ENCODE peak calls at places on chromosomes 4 and X, in eight cellular contexts. One of them, this sample, is unnamed.

GRCh38 chrX:1491851-1492349 is 39.2 kb upstream of the ASMTL start:
- DNase-seq in lower leg skin: no peak
- DNase-seq in A549: peak; percentile 68
- DNase-seq in HCT116: peak; percentile 66
- DNase-seq in IMR-90: no peak
- DNase-seq in ovary: no peak
- DNase-seq in tibial nerve: no peak
- DNase-seq in body of pancreas: no peak
- DNase-seq in this sample: no peak

GRCh38 chrX:118337687-118338086 is 8.2 kb upstream of the WDR44 start:
- DNase-seq in lower leg skin: no peak
- DNase-seq in A549: no peak
- DNase-seq in HCT116: no peak
- DNase-seq in IMR-90: no peak
- DNase-seq in ovary: no peak
- DNase-seq in tibial nerve: no peak
- DNase-seq in body of pancreas: no peak
- DNase-seq in this sample: no peak

GRCh38 chr4:86934772-86935498 is at the start of gene AFF1:
- DNase-seq in lower leg skin: peak; percentile 91
- DNase-seq in A549: peak; percentile 93
- DNase-seq in HCT116: peak; percentile 82
- DNase-seq in IMR-90: peak; percentile 79
- DNase-seq in ovary: peak; percentile 87
- DNase-seq in tibial nerve: peak; percentile 71
- DNase-seq in body of pancreas: peak; percentile 96
- DNase-seq in this sample: peak; percentile 51

GRCh38 chr4:95507147-95507546 is 41.6 kb downstream of the UNC5C start:
- DNase-seq in lower leg skin: no peak
- DNase-seq in A549: no peak
- DNase-seq in HCT116: no peak
- DNase-seq in IMR-90: no peak
- DNase-seq in ovary: no peak
- DNase-seq in tibial nerve: no peak
- DNase-seq in body of pancreas: no peak
- DNase-seq in this sample: no peak

GRCh38 chrX:39613997-39614679 is 483.6 kb downstream of the BCOR start:
- DNase-seq in lower leg skin: no peak
- DNase-seq in A549: no peak
- DNase-seq in HCT116: no peak
- DNase-seq in IMR-90: no peak
- DNase-seq in ovary: no peak
- DNase-seq in tibial nerve: no peak
- DNase-seq in body of pancreas: peak; percentile 25
- DNase-seq in this sample: no peak

GRCh38 chr4:56130609-56131150 is 181.9 kb downstream of the CEP135 start:
- DNase-seq in lower leg skin: no peak
- DNase-seq in A549: no peak
- DNase-seq in HCT116: no peak
- DNase-seq in IMR-90: no peak
- DNase-seq in ovary: no peak
- DNase-seq in tibial nerve: no peak
- DNase-seq in body of pancreas: no peak
- DNase-seq in this sample: no peak

GRCh38 chrX:121283921-121284320 is 236.5 kb downstream of the GLUD2 start:
- DNase-seq in lower leg skin: no peak
- DNase-seq in A549: no peak
- DNase-seq in HCT116: no peak
- DNase-seq in IMR-90: no peak
- DNase-seq in ovary: no peak
- DNase-seq in tibial nerve: no peak
- DNase-seq in body of pancreas: no peak
- DNase-seq in this sample: no peak

GRCh38 chr4:14110407-14110806 is 482.9 kb upstream of the BOD1L1 start:
- DNase-seq in lower leg skin: no peak
- DNase-seq in A549: peak; percentile 20
- DNase-seq in HCT116: no peak
- DNase-seq in IMR-90: peak; percentile 85
- DNase-seq in ovary: no peak
- DNase-seq in tibial nerve: no peak
- DNase-seq in body of pancreas: no peak
- DNase-seq in this sample: peak; percentile 5

GRCh38 chr4:74793757-74794340 is 474 bp downstream of the BTC start:
- DNase-seq in lower leg skin: peak; percentile 14
- DNase-seq in A549: peak; percentile 66
- DNase-seq in HCT116: no peak
- DNase-seq in IMR-90: no peak
- DNase-seq in ovary: peak; percentile 14
- DNase-seq in tibial nerve: no peak
- DNase-seq in body of pancreas: peak; percentile 89
- DNase-seq in this sample: peak; percentile 4

GRCh38 chr4:62644372-62644771 is 1444.2 kb downstream of the ADGRL3 start:
- DNase-seq in lower leg skin: no peak
- DNase-seq in A549: peak; percentile 21
- DNase-seq in HCT116: no peak
- DNase-seq in IMR-90: no peak
- DNase-seq in ovary: no peak
- DNase-seq in tibial nerve: no peak
- DNase-seq in body of pancreas: no peak
- DNase-seq in this sample: no peak

GRCh38 chr4:11218692-11219091 is 210.0 kb downstream of the HS3ST1 start:
- DNase-seq in lower leg skin: no peak
- DNase-seq in A549: no peak
- DNase-seq in HCT116: peak; percentile 24
- DNase-seq in IMR-90: no peak
- DNase-seq in ovary: no peak
- DNase-seq in tibial nerve: no peak
- DNase-seq in body of pancreas: no peak
- DNase-seq in this sample: no peak

GRCh38 chr4:84254537-84254936 is 244.6 kb downstream of the NKX6-1 start:
- DNase-seq in lower leg skin: no peak
- DNase-seq in A549: no peak
- DNase-seq in HCT116: no peak
- DNase-seq in IMR-90: no peak
- DNase-seq in ovary: no peak
- DNase-seq in tibial nerve: no peak
- DNase-seq in body of pancreas: no peak
- DNase-seq in this sample: no peak

GRCh38 chr4:52714597-52715254 is 36.5 kb downstream of the ERVMER34-1 start:
- DNase-seq in lower leg skin: no peak
- DNase-seq in A549: no peak
- DNase-seq in HCT116: no peak
- DNase-seq in IMR-90: no peak
- DNase-seq in ovary: no peak
- DNase-seq in tibial nerve: no peak
- DNase-seq in body of pancreas: no peak
- DNase-seq in this sample: no peak

GRCh38 chr4:78644744-78645330 is 93.3 kb downstream of the ANXA3 start:
- DNase-seq in lower leg skin: peak; percentile 60
- DNase-seq in A549: peak; percentile 83
- DNase-seq in HCT116: peak; percentile 49
- DNase-seq in IMR-90: peak; percentile 86
- DNase-seq in ovary: peak; percentile 65
- DNase-seq in tibial nerve: peak; percentile 75
- DNase-seq in body of pancreas: peak; percentile 77
- DNase-seq in this sample: no peak

GRCh38 chr4:140579278-140579677 is 10.5 kb upstream of the UCP1 start:
- DNase-seq in lower leg skin: no peak
- DNase-seq in A549: no peak
- DNase-seq in HCT116: no peak
- DNase-seq in IMR-90: no peak
- DNase-seq in ovary: no peak
- DNase-seq in tibial nerve: no peak
- DNase-seq in body of pancreas: no peak
- DNase-seq in this sample: no peak

GRCh38 chrX:35711281-35711680 is 86.9 kb upstream of the MAGEB16 start:
- DNase-seq in lower leg skin: no peak
- DNase-seq in A549: no peak
- DNase-seq in HCT116: no peak
- DNase-seq in IMR-90: no peak
- DNase-seq in ovary: no peak
- DNase-seq in tibial nerve: no peak
- DNase-seq in body of pancreas: no peak
- DNase-seq in this sample: no peak

DNA sequence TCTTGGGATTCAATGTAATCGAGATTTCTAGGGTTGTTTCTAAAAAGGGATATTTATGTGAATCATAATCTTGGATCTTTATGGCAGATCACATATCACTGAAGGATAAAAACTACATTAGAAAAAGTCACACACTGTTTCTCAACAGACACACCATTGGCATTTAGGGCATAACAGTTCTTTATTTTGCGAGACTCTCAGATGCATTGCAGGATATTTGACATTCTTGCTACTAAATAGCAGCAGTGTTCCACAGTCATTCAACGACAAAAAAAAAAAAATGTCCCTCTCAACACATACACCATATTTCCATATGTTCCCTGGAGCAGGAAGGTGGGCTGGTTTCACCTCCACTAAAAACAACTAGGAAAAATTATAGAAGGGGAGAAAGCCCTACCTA is 243.4 kb upstream of the PCDH18 start:
- DNase-seq in lower leg skin: no peak
- DNase-seq in A549: no peak
- DNase-seq in HCT116: no peak
- DNase-seq in IMR-90: no peak
- DNase-seq in ovary: no peak
- DNase-seq in tibial nerve: no peak
- DNase-seq in body of pancreas: no peak
- DNase-seq in this sample: no peak
- TF ChIP-seq POLR2A in lower leg skin: no peak
- TF ChIP-seq POLR2A in A549: no peak
- TF ChIP-seq POLR2A in HCT116: no peak
- TF ChIP-seq POLR2A in IMR-90: no peak
- TF ChIP-seq POLR2A in ovary: no peak
- TF ChIP-seq POLR2A in tibial nerve: no peak
- TF ChIP-seq POLR2A in body of pancreas: no peak
- TF ChIP-seq POLR2A in this sample: no peak

GRCh38 chrX:153766098-153766817 is 2.2 kb downstream of the PLXNB3 start:
- DNase-seq in lower leg skin: no peak
- DNase-seq in A549: peak; percentile 30
- DNase-seq in HCT116: no peak
- DNase-seq in IMR-90: peak; percentile 71
- DNase-seq in ovary: peak; percentile 28
- DNase-seq in tibial nerve: no peak
- DNase-seq in body of pancreas: no peak
- DNase-seq in this sample: peak; percentile 89
- TF ChIP-seq POLR2A in lower leg skin: no peak
- TF ChIP-seq POLR2A in A549: no peak
- TF ChIP-seq POLR2A in HCT116: no peak
- TF ChIP-seq POLR2A in IMR-90: no peak
- TF ChIP-seq POLR2A in ovary: no peak
- TF ChIP-seq POLR2A in tibial nerve: no peak
- TF ChIP-seq POLR2A in body of pancreas: no peak
- TF ChIP-seq POLR2A in this sample: peak; percentile 44

GRCh38 chr4:109701566-109702399 is 1.5 kb downstream of the CASP6 start:
- DNase-seq in lower leg skin: no peak
- DNase-seq in A549: no peak
- DNase-seq in HCT116: no peak
- DNase-seq in IMR-90: no peak
- DNase-seq in ovary: no peak
- DNase-seq in tibial nerve: no peak
- DNase-seq in body of pancreas: peak; percentile 24
- DNase-seq in this sample: no peak
- TF ChIP-seq POLR2A in lower leg skin: no peak
- TF ChIP-seq POLR2A in A549: no peak
- TF ChIP-seq POLR2A in HCT116: no peak
- TF ChIP-seq POLR2A in IMR-90: no peak
- TF ChIP-seq POLR2A in ovary: no peak
- TF ChIP-seq POLR2A in tibial nerve: no peak
- TF ChIP-seq POLR2A in body of pancreas: no peak
- TF ChIP-seq POLR2A in this sample: no peak

DNA sequence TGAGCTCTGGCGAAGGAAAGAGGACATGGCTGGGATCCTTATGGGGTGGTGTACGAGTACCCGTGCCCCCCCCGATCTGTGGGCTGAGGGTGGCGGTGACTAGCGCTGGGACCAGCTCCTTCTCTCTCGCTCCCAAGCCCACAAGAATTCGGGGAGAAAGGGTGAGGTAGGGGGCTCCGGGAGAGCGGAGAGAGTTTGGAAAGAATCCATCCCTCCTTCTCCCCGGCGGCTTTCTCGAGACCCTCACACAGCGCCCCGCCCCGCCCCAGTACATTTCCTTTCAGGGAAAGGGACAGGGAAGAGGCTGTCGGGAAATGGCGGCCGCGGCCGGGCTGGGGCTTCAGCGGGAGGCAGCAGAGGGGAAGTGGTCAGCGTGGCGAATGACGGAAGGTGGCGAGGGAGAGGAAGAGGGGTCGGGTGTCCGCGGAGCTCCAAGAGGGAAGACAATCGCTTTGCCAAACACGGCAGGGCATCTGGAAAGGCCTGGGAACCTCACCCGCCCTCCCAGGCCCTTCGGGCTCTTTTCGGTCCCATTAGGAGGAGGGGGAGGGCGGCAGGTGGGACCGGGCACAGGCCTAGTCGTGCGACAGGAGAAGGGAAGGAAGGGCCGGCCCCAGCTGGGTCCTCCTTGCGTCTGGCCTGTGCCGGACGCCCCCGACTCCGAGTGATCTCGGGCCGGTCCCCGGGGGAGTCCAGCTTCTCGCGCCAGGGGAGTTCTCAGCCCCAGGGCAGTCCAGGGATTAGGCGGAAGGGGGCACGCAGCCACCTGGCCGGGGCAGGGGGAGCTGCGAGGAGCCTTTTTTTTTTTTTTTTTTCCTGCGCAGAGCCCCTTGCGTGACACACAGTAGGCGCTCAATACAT is 10.2 kb downstream of the HNRNPH2 start:
- DNase-seq in lower leg skin: peak; percentile 14
- DNase-seq in A549: no peak
- DNase-seq in HCT116: no peak
- DNase-seq in IMR-90: no peak
- DNase-seq in ovary: peak; percentile 58
- DNase-seq in tibial nerve: peak; percentile 36
- DNase-seq in body of pancreas: peak; percentile 45
- DNase-seq in this sample: no peak
- TF ChIP-seq POLR2A in lower leg skin: no peak
- TF ChIP-seq POLR2A in A549: peak; percentile 33
- TF ChIP-seq POLR2A in HCT116: no peak
- TF ChIP-seq POLR2A in IMR-90: no peak
- TF ChIP-seq POLR2A in ovary: no peak
- TF ChIP-seq POLR2A in tibial nerve: peak; percentile 30
- TF ChIP-seq POLR2A in body of pancreas: peak; percentile 29
- TF ChIP-seq POLR2A in this sample: peak; percentile 56

GRCh38 chr4:107991945-107992625 is 2.4 kb downstream of the HADH start:
- DNase-seq in lower leg skin: no peak
- DNase-seq in A549: no peak
- DNase-seq in HCT116: no peak
- DNase-seq in IMR-90: peak; percentile 15
- DNase-seq in ovary: no peak
- DNase-seq in tibial nerve: no peak
- DNase-seq in body of pancreas: no peak
- DNase-seq in this sample: no peak
- TF ChIP-seq POLR2A in lower leg skin: no peak
- TF ChIP-seq POLR2A in A549: no peak
- TF ChIP-seq POLR2A in HCT116: no peak
- TF ChIP-seq POLR2A in IMR-90: no peak
- TF ChIP-seq POLR2A in ovary: no peak
- TF ChIP-seq POLR2A in tibial nerve: no peak
- TF ChIP-seq POLR2A in body of pancreas: no peak
- TF ChIP-seq POLR2A in this sample: no peak

GRCh38 chr4:986428-986948 is 356 bp upstream of the IDUA start:
- DNase-seq in lower leg skin: no peak
- DNase-seq in A549: no peak
- DNase-seq in HCT116: no peak
- DNase-seq in IMR-90: no peak
- DNase-seq in ovary: no peak
- DNase-seq in tibial nerve: no peak
- DNase-seq in body of pancreas: no peak
- DNase-seq in this sample: no peak
- TF ChIP-seq POLR2A in lower leg skin: no peak
- TF ChIP-seq POLR2A in A549: no peak
- TF ChIP-seq POLR2A in HCT116: no peak
- TF ChIP-seq POLR2A in IMR-90: no peak
- TF ChIP-seq POLR2A in ovary: no peak
- TF ChIP-seq POLR2A in tibial nerve: no peak
- TF ChIP-seq POLR2A in body of pancreas: no peak
- TF ChIP-seq POLR2A in this sample: peak; percentile 79